ENCODE peak calls at places on chromosome X, in four cellular contexts. One of them, this sample, is unnamed.

GRCh38 chrX:68989865-68990606 is 161.2 kb downstream of the EFNB1 start:
- DNase-seq in colonic mucosa: no peak
- DNase-seq in HuH-7.5: no peak
- DNase-seq in aorta: peak
- DNase-seq in this sample: no peak

GRCh38 chrX:13029831-13030771 is 14.3 kb downstream of the FAM9C start:
- DNase-seq in HuH-7.5: no peak
- DNase-seq in colonic mucosa: peak
- DNase-seq in aorta: no peak
- DNase-seq in this sample: no peak

GRCh38 chrX:53047228-53047627 is 1.4 kb upstream of the GPR173 start:
- DNase-seq in aorta: no peak
- DNase-seq in colonic mucosa: no peak
- DNase-seq in HuH-7.5: no peak
- DNase-seq in this sample: no peak

GRCh38 chrX:111270339-111270738 is at the start of gene CAPN6:
- DNase-seq in HuH-7.5: no peak
- DNase-seq in colonic mucosa: peak
- DNase-seq in aorta: peak
- DNase-seq in this sample: no peak

GRCh38 chrX:1462596-1463251 is 10.0 kb upstream of the ASMTL start:
- DNase-seq in colonic mucosa: no peak
- DNase-seq in aorta: no peak
- DNase-seq in HuH-7.5: no peak
- DNase-seq in this sample: no peak

GRCh38 chrX:12770440-12770839 is 20.8 kb upstream of the PRPS2 start:
- DNase-seq in aorta: no peak
- DNase-seq in HuH-7.5: no peak
- DNase-seq in colonic mucosa: no peak
- DNase-seq in this sample: no peak

GRCh38 chrX:16202943-16203342 is 35.7 kb downstream of the MAGEB17 start:
- DNase-seq in HuH-7.5: no peak
- DNase-seq in colonic mucosa: no peak
- DNase-seq in aorta: no peak
- DNase-seq in this sample: no peak

GRCh38 chrX:40156472-40157227 is 58.9 kb upstream of the BCOR start:
- DNase-seq in colonic mucosa: no peak
- DNase-seq in HuH-7.5: no peak
- DNase-seq in aorta: peak
- DNase-seq in this sample: peak

GRCh38 chrX:123749643-123750042 is 16.8 kb upstream of the THOC2 start:
- DNase-seq in aorta: no peak
- DNase-seq in HuH-7.5: no peak
- DNase-seq in colonic mucosa: no peak
- DNase-seq in this sample: no peak

GRCh38 chrX:153406903-153407302 is 4.4 kb upstream of the ZFP92 start:
- DNase-seq in colonic mucosa: no peak
- DNase-seq in aorta: no peak
- DNase-seq in HuH-7.5: no peak
- DNase-seq in this sample: no peak

GRCh38 chrX:68942141-68942540 is 113.3 kb downstream of the EFNB1 start:
- DNase-seq in HuH-7.5: no peak
- DNase-seq in colonic mucosa: peak
- DNase-seq in aorta: no peak
- DNase-seq in this sample: no peak

GRCh38 chrX:119990409-119990994 is 47.0 kb upstream of the NKAP start:
- DNase-seq in HuH-7.5: no peak
- DNase-seq in aorta: no peak
- DNase-seq in colonic mucosa: no peak
- DNase-seq in this sample: no peak

GRCh38 chrX:72641601-72642000 is 69.0 kb upstream of the HDAC8 start:
- DNase-seq in HuH-7.5: no peak
- DNase-seq in colonic mucosa: no peak
- DNase-seq in aorta: no peak
- DNase-seq in this sample: no peak

GRCh38 chrX:22300130-22300529 is 27.4 kb downstream of the CBLL2 start:
- DNase-seq in aorta: no peak
- DNase-seq in HuH-7.5: no peak
- DNase-seq in colonic mucosa: no peak
- DNase-seq in this sample: no peak

GRCh38 chrX:74286950-74287349 is 17.0 kb upstream of the ZCCHC13 start:
- DNase-seq in colonic mucosa: no peak
- DNase-seq in HuH-7.5: no peak
- DNase-seq in aorta: no peak
- DNase-seq in this sample: no peak

GRCh38 chrX:9089652-9090051 is 55.7 kb upstream of the FAM9B start:
- DNase-seq in aorta: no peak
- DNase-seq in colonic mucosa: no peak
- DNase-seq in HuH-7.5: no peak
- DNase-seq in this sample: no peak

GRCh38 chrX:151789179-151789800 is 54.7 kb downstream of the CNGA2 start:
- DNase-seq in HuH-7.5: no peak
- DNase-seq in colonic mucosa: peak
- DNase-seq in aorta: peak
- DNase-seq in this sample: no peak

GRCh38 chrX:55593756-55594257 is 29.4 kb upstream of the FOXR2 start:
- DNase-seq in HuH-7.5: no peak
- DNase-seq in aorta: no peak
- DNase-seq in colonic mucosa: no peak
- DNase-seq in this sample: no peak

GRCh38 chrX:110224926-110225617 is 92.8 kb downstream of the AMMECR1 start:
- DNase-seq in colonic mucosa: no peak
- DNase-seq in HuH-7.5: no peak
- DNase-seq in aorta: no peak
- DNase-seq in this sample: no peak

GRCh38 chrX:16148896-16149295 is 18.4 kb upstream of the MAGEB17 start:
- DNase-seq in colonic mucosa: no peak
- DNase-seq in HuH-7.5: no peak
- DNase-seq in aorta: no peak
- DNase-seq in this sample: no peak

This sample was measured in right lobe of liver.